ENCODE peak calls at places on chromosomes 4 and X, in six cellular contexts. B is anterior cingulate cortex; M is A549; F is GDM1; P is stimulated activated CD4-positive, alpha-beta T cell treated with anti-CD3 and anti-CD28 coated beads, Interleukin-1b, Interleukin-23, amount 100 ng/mL, for 24 hours; E is stomach. W is an unnamed sample.

GRCh38 chrX:49915352-49916222 is 6.8 kb upstream of the CLCN5 start:
- DNase-seq in B (no peak), M (peak), F (peak), P (no peak), E (peak), W (peak)

GRCh38 chr4:125041372-125041930 is 273.3 kb upstream of the FAT4 start:
- DNase-seq in B (no peak), M (no peak), F (no peak), P (no peak), E (no peak), W (no peak)

GRCh38 chr4:183360161-183360919 is 38.1 kb upstream of the CLDN24 start:
- DNase-seq in B (no peak), M (no peak), F (no peak), P (no peak), E (no peak), W (no peak)

GRCh38 chr4:136012250-136012649 is 1520.0 kb downstream of the PCDH18 start:
- DNase-seq in B (no peak), M (no peak), F (no peak), P (no peak), E (no peak), W (no peak)

GRCh38 chr4:74583066-74583700 is 138.2 kb downstream of the AREG start:
- DNase-seq in B (no peak), M (no peak), F (no peak), P (no peak), E (no peak), W (no peak)

GRCh38 chr4:32560306-32560705 is 1840.1 kb downstream of the PCDH7 start:
- DNase-seq in B (no peak), M (no peak), F (no peak), P (no peak), E (no peak), W (no peak)

GRCh38 chr4:6509587-6509986 is 37.2 kb upstream of the PPP2R2C start:
- DNase-seq in B (no peak), M (peak), F (no peak), P (no peak), E (no peak), W (no peak)

GRCh38 chrX:16870861-16871584 is 861 bp upstream of the RBBP7 start:
- DNase-seq in B (peak), M (no peak), F (peak), P (no peak), E (peak), W (peak)

GRCh38 chr4:131603705-131604104 is 1545.4 kb upstream of the PCDH10 start:
- DNase-seq in B (no peak), M (no peak), F (no peak), P (no peak), E (no peak), W (no peak)